ENCODE peak calls at places on chromosomes 3 and 15, in seven cellular contexts. One of them, this sample, is unnamed.

GRCh38 chr3:43707998-43708397 is 17.3 kb downstream of the ABHD5 start:
- DNase-seq in Ammon's horn: no peak
- DNase-seq in nucleus accumbens: no peak
- DNase-seq in progenitor cell of endocrine pancreas: no peak
- DNase-seq in esophagus muscularis mucosa: no peak
- DNase-seq in stimulated activated naive CD8-positive, alpha-beta T cell treated with anti-CD3 and anti-CD28 coated beads, Interleukin-15, Interleukin-2, amounts not matched to agents 100 U/mL and 50 U/mL, for 24 hours: no peak
- DNase-seq in psoas muscle: no peak
- DNase-seq in this sample: no peak

GRCh38 chr3:67382551-67382950 is 271.9 kb downstream of the SUCLG2 start:
- DNase-seq in nucleus accumbens: no peak
- DNase-seq in esophagus muscularis mucosa: no peak
- DNase-seq in Ammon's horn: no peak
- DNase-seq in progenitor cell of endocrine pancreas: no peak
- DNase-seq in stimulated activated naive CD8-positive, alpha-beta T cell treated with anti-CD3 and anti-CD28 coated beads, Interleukin-15, Interleukin-2, amounts not matched to agents 100 U/mL and 50 U/mL, for 24 hours: no peak
- DNase-seq in psoas muscle: no peak
- DNase-seq in this sample: no peak

GRCh38 chr15:73265536-73266153 is 103.1 kb downstream of the HCN4 start:
- DNase-seq in esophagus muscularis mucosa: no peak
- DNase-seq in stimulated activated naive CD8-positive, alpha-beta T cell treated with anti-CD3 and anti-CD28 coated beads, Interleukin-15, Interleukin-2, amounts not matched to agents 100 U/mL and 50 U/mL, for 24 hours: peak
- DNase-seq in progenitor cell of endocrine pancreas: peak
- DNase-seq in psoas muscle: peak
- DNase-seq in Ammon's horn: peak
- DNase-seq in nucleus accumbens: no peak
- DNase-seq in this sample: peak

GRCh38 chr3:114827495-114827894 is 319.6 kb downstream of the ZBTB20 start:
- DNase-seq in stimulated activated naive CD8-positive, alpha-beta T cell treated with anti-CD3 and anti-CD28 coated beads, Interleukin-15, Interleukin-2, amounts not matched to agents 100 U/mL and 50 U/mL, for 24 hours: no peak
- DNase-seq in nucleus accumbens: no peak
- DNase-seq in esophagus muscularis mucosa: no peak
- DNase-seq in progenitor cell of endocrine pancreas: no peak
- DNase-seq in psoas muscle: no peak
- DNase-seq in Ammon's horn: peak
- DNase-seq in this sample: peak

GRCh38 chr3:189936210-189936609 is 184.5 kb downstream of the P3H2 start:
- DNase-seq in esophagus muscularis mucosa: no peak
- DNase-seq in psoas muscle: no peak
- DNase-seq in progenitor cell of endocrine pancreas: no peak
- DNase-seq in stimulated activated naive CD8-positive, alpha-beta T cell treated with anti-CD3 and anti-CD28 coated beads, Interleukin-15, Interleukin-2, amounts not matched to agents 100 U/mL and 50 U/mL, for 24 hours: no peak
- DNase-seq in nucleus accumbens: no peak
- DNase-seq in Ammon's horn: no peak
- DNase-seq in this sample: no peak

GRCh38 chr3:21942328-21942727 is 191.3 kb upstream of the ZNF385D start:
- DNase-seq in psoas muscle: peak
- DNase-seq in Ammon's horn: no peak
- DNase-seq in progenitor cell of endocrine pancreas: no peak
- DNase-seq in esophagus muscularis mucosa: no peak
- DNase-seq in stimulated activated naive CD8-positive, alpha-beta T cell treated with anti-CD3 and anti-CD28 coated beads, Interleukin-15, Interleukin-2, amounts not matched to agents 100 U/mL and 50 U/mL, for 24 hours: no peak
- DNase-seq in nucleus accumbens: no peak
- DNase-seq in this sample: no peak

GRCh38 chr3:27607370-27607769 is 114.8 kb downstream of the EOMES start:
- DNase-seq in Ammon's horn: no peak
- DNase-seq in nucleus accumbens: no peak
- DNase-seq in psoas muscle: no peak
- DNase-seq in esophagus muscularis mucosa: no peak
- DNase-seq in stimulated activated naive CD8-positive, alpha-beta T cell treated with anti-CD3 and anti-CD28 coated beads, Interleukin-15, Interleukin-2, amounts not matched to agents 100 U/mL and 50 U/mL, for 24 hours: no peak
- DNase-seq in progenitor cell of endocrine pancreas: no peak
- DNase-seq in this sample: no peak

GRCh38 chr15:78726870-78727551 is 84.3 kb downstream of the ADAMTS7 start:
- DNase-seq in stimulated activated naive CD8-positive, alpha-beta T cell treated with anti-CD3 and anti-CD28 coated beads, Interleukin-15, Interleukin-2, amounts not matched to agents 100 U/mL and 50 U/mL, for 24 hours: peak
- DNase-seq in progenitor cell of endocrine pancreas: no peak
- DNase-seq in psoas muscle: no peak
- DNase-seq in nucleus accumbens: no peak
- DNase-seq in esophagus muscularis mucosa: no peak
- DNase-seq in Ammon's horn: no peak
- DNase-seq in this sample: no peak

GRCh38 chr3:80097674-80098073 is 329.9 kb upstream of the ROBO1 start:
- DNase-seq in Ammon's horn: no peak
- DNase-seq in nucleus accumbens: no peak
- DNase-seq in progenitor cell of endocrine pancreas: no peak
- DNase-seq in stimulated activated naive CD8-positive, alpha-beta T cell treated with anti-CD3 and anti-CD28 coated beads, Interleukin-15, Interleukin-2, amounts not matched to agents 100 U/mL and 50 U/mL, for 24 hours: no peak
- DNase-seq in psoas muscle: no peak
- DNase-seq in esophagus muscularis mucosa: no peak
- DNase-seq in this sample: no peak

GRCh38 chr15:80514071-80514780 is 110.0 kb downstream of the ARNT2 start:
- DNase-seq in Ammon's horn: no peak
- DNase-seq in nucleus accumbens: no peak
- DNase-seq in esophagus muscularis mucosa: peak
- DNase-seq in stimulated activated naive CD8-positive, alpha-beta T cell treated with anti-CD3 and anti-CD28 coated beads, Interleukin-15, Interleukin-2, amounts not matched to agents 100 U/mL and 50 U/mL, for 24 hours: no peak
- DNase-seq in psoas muscle: no peak
- DNase-seq in progenitor cell of endocrine pancreas: no peak
- DNase-seq in this sample: no peak

GRCh38 chr15:63888146-63888545 is 54.4 kb upstream of the HERC1 start:
- DNase-seq in progenitor cell of endocrine pancreas: no peak
- DNase-seq in esophagus muscularis mucosa: no peak
- DNase-seq in psoas muscle: no peak
- DNase-seq in nucleus accumbens: peak
- DNase-seq in stimulated activated naive CD8-positive, alpha-beta T cell treated with anti-CD3 and anti-CD28 coated beads, Interleukin-15, Interleukin-2, amounts not matched to agents 100 U/mL and 50 U/mL, for 24 hours: no peak
- DNase-seq in Ammon's horn: peak
- DNase-seq in this sample: peak

GRCh38 chr3:171809513-171810277 is 588 bp downstream of the PLD1 start:
- DNase-seq in nucleus accumbens: peak
- DNase-seq in progenitor cell of endocrine pancreas: no peak
- DNase-seq in stimulated activated naive CD8-positive, alpha-beta T cell treated with anti-CD3 and anti-CD28 coated beads, Interleukin-15, Interleukin-2, amounts not matched to agents 100 U/mL and 50 U/mL, for 24 hours: peak
- DNase-seq in Ammon's horn: peak
- DNase-seq in psoas muscle: peak
- DNase-seq in esophagus muscularis mucosa: peak
- DNase-seq in this sample: peak

GRCh38 chr3:32109256-32109655 is 2.8 kb downstream of the GPD1L start:
- DNase-seq in esophagus muscularis mucosa: peak
- DNase-seq in stimulated activated naive CD8-positive, alpha-beta T cell treated with anti-CD3 and anti-CD28 coated beads, Interleukin-15, Interleukin-2, amounts not matched to agents 100 U/mL and 50 U/mL, for 24 hours: no peak
- DNase-seq in Ammon's horn: peak
- DNase-seq in nucleus accumbens: peak
- DNase-seq in psoas muscle: peak
- DNase-seq in progenitor cell of endocrine pancreas: no peak
- DNase-seq in this sample: peak

GRCh38 chr3:157130138-157130880 is 29.6 kb downstream of the CCNL1 start:
- DNase-seq in progenitor cell of endocrine pancreas: peak
- DNase-seq in psoas muscle: peak
- DNase-seq in nucleus accumbens: no peak
- DNase-seq in Ammon's horn: peak
- DNase-seq in esophagus muscularis mucosa: no peak
- DNase-seq in stimulated activated naive CD8-positive, alpha-beta T cell treated with anti-CD3 and anti-CD28 coated beads, Interleukin-15, Interleukin-2, amounts not matched to agents 100 U/mL and 50 U/mL, for 24 hours: peak
- DNase-seq in this sample: peak

GRCh38 chr15:89326316-89326715 is 8.3 kb downstream of the POLG start:
- DNase-seq in psoas muscle: no peak
- DNase-seq in Ammon's horn: no peak
- DNase-seq in nucleus accumbens: no peak
- DNase-seq in stimulated activated naive CD8-positive, alpha-beta T cell treated with anti-CD3 and anti-CD28 coated beads, Interleukin-15, Interleukin-2, amounts not matched to agents 100 U/mL and 50 U/mL, for 24 hours: no peak
- DNase-seq in progenitor cell of endocrine pancreas: no peak
- DNase-seq in esophagus muscularis mucosa: no peak
- DNase-seq in this sample: no peak

GRCh38 chr3:110727056-110727455 is 344.6 kb upstream of the NECTIN3 start:
- DNase-seq in psoas muscle: no peak
- DNase-seq in esophagus muscularis mucosa: no peak
- DNase-seq in nucleus accumbens: no peak
- DNase-seq in Ammon's horn: no peak
- DNase-seq in progenitor cell of endocrine pancreas: no peak
- DNase-seq in stimulated activated naive CD8-positive, alpha-beta T cell treated with anti-CD3 and anti-CD28 coated beads, Interleukin-15, Interleukin-2, amounts not matched to agents 100 U/mL and 50 U/mL, for 24 hours: no peak
- DNase-seq in this sample: no peak

GRCh38 chr3:79162653-79163052 is 605.1 kb downstream of the ROBO1 start:
- DNase-seq in Ammon's horn: no peak
- DNase-seq in esophagus muscularis mucosa: no peak
- DNase-seq in psoas muscle: no peak
- DNase-seq in progenitor cell of endocrine pancreas: no peak
- DNase-seq in nucleus accumbens: no peak
- DNase-seq in stimulated activated naive CD8-positive, alpha-beta T cell treated with anti-CD3 and anti-CD28 coated beads, Interleukin-15, Interleukin-2, amounts not matched to agents 100 U/mL and 50 U/mL, for 24 hours: no peak
- DNase-seq in this sample: no peak

GRCh38 chr15:91116379-91117067 is 16.5 kb downstream of the SV2B start:
- DNase-seq in Ammon's horn: no peak
- DNase-seq in esophagus muscularis mucosa: no peak
- DNase-seq in nucleus accumbens: no peak
- DNase-seq in stimulated activated naive CD8-positive, alpha-beta T cell treated with anti-CD3 and anti-CD28 coated beads, Interleukin-15, Interleukin-2, amounts not matched to agents 100 U/mL and 50 U/mL, for 24 hours: no peak
- DNase-seq in psoas muscle: no peak
- DNase-seq in progenitor cell of endocrine pancreas: no peak
- DNase-seq in this sample: no peak

GRCh38 chr15:90419738-90420487 is 31.9 kb downstream of the IQGAP1 start:
- DNase-seq in esophagus muscularis mucosa: no peak
- DNase-seq in progenitor cell of endocrine pancreas: no peak
- DNase-seq in nucleus accumbens: no peak
- DNase-seq in psoas muscle: no peak
- DNase-seq in stimulated activated naive CD8-positive, alpha-beta T cell treated with anti-CD3 and anti-CD28 coated beads, Interleukin-15, Interleukin-2, amounts not matched to agents 100 U/mL and 50 U/mL, for 24 hours: peak
- DNase-seq in Ammon's horn: no peak
- DNase-seq in this sample: no peak

GRCh38 chr3:128054363-128054762 is 2.1 kb downstream of the SEC61A1 start:
- DNase-seq in nucleus accumbens: no peak
- DNase-seq in esophagus muscularis mucosa: no peak
- DNase-seq in progenitor cell of endocrine pancreas: no peak
- DNase-seq in Ammon's horn: no peak
- DNase-seq in psoas muscle: no peak
- DNase-seq in stimulated activated naive CD8-positive, alpha-beta T cell treated with anti-CD3 and anti-CD28 coated beads, Interleukin-15, Interleukin-2, amounts not matched to agents 100 U/mL and 50 U/mL, for 24 hours: no peak
- DNase-seq in this sample: no peak

GRCh38 chr3:8784676-8785435 is 15.4 kb upstream of the OXTR start:
- DNase-seq in Ammon's horn: peak
- DNase-seq in esophagus muscularis mucosa: no peak
- DNase-seq in progenitor cell of endocrine pancreas: no peak
- DNase-seq in nucleus accumbens: no peak
- DNase-seq in stimulated activated naive CD8-positive, alpha-beta T cell treated with anti-CD3 and anti-CD28 coated beads, Interleukin-15, Interleukin-2, amounts not matched to agents 100 U/mL and 50 U/mL, for 24 hours: no peak
- DNase-seq in psoas muscle: no peak
- DNase-seq in this sample: peak

GRCh38 chr3:81923038-81923437 is 161.6 kb upstream of the GBE1 start:
- DNase-seq in nucleus accumbens: no peak
- DNase-seq in stimulated activated naive CD8-positive, alpha-beta T cell treated with anti-CD3 and anti-CD28 coated beads, Interleukin-15, Interleukin-2, amounts not matched to agents 100 U/mL and 50 U/mL, for 24 hours: no peak
- DNase-seq in psoas muscle: no peak
- DNase-seq in Ammon's horn: no peak
- DNase-seq in esophagus muscularis mucosa: no peak
- DNase-seq in progenitor cell of endocrine pancreas: no peak
- DNase-seq in this sample: no peak

GRCh38 chr3:13687409-13687989 is 138.6 kb downstream of the FBLN2 start:
- DNase-seq in nucleus accumbens: no peak
- DNase-seq in psoas muscle: no peak
- DNase-seq in Ammon's horn: peak
- DNase-seq in progenitor cell of endocrine pancreas: no peak
- DNase-seq in stimulated activated naive CD8-positive, alpha-beta T cell treated with anti-CD3 and anti-CD28 coated beads, Interleukin-15, Interleukin-2, amounts not matched to agents 100 U/mL and 50 U/mL, for 24 hours: no peak
- DNase-seq in esophagus muscularis mucosa: no peak
- DNase-seq in this sample: peak

GRCh38 chr3:104359546-104359945 is 1007.2 kb upstream of the ALCAM start:
- DNase-seq in stimulated activated naive CD8-positive, alpha-beta T cell treated with anti-CD3 and anti-CD28 coated beads, Interleukin-15, Interleukin-2, amounts not matched to agents 100 U/mL and 50 U/mL, for 24 hours: no peak
- DNase-seq in Ammon's horn: no peak
- DNase-seq in esophagus muscularis mucosa: no peak
- DNase-seq in psoas muscle: no peak
- DNase-seq in progenitor cell of endocrine pancreas: no peak
- DNase-seq in nucleus accumbens: no peak
- DNase-seq in this sample: no peak

GRCh38 chr3:19074257-19074938 is 73.9 kb upstream of the KCNH8 start:
- DNase-seq in nucleus accumbens: no peak
- DNase-seq in progenitor cell of endocrine pancreas: no peak
- DNase-seq in psoas muscle: peak
- DNase-seq in stimulated activated naive CD8-positive, alpha-beta T cell treated with anti-CD3 and anti-CD28 coated beads, Interleukin-15, Interleukin-2, amounts not matched to agents 100 U/mL and 50 U/mL, for 24 hours: no peak
- DNase-seq in Ammon's horn: no peak
- DNase-seq in esophagus muscularis mucosa: no peak
- DNase-seq in this sample: no peak

GRCh38 chr3:4994144-4994730 is 15.0 kb downstream of the BHLHE40 start:
- DNase-seq in psoas muscle: no peak
- DNase-seq in esophagus muscularis mucosa: no peak
- DNase-seq in nucleus accumbens: no peak
- DNase-seq in progenitor cell of endocrine pancreas: no peak
- DNase-seq in stimulated activated naive CD8-positive, alpha-beta T cell treated with anti-CD3 and anti-CD28 coated beads, Interleukin-15, Interleukin-2, amounts not matched to agents 100 U/mL and 50 U/mL, for 24 hours: peak
- DNase-seq in Ammon's horn: no peak
- DNase-seq in this sample: no peak

GRCh38 chr15:74203914-74204431 is 1.4 kb upstream of the STRA6 start:
- DNase-seq in stimulated activated naive CD8-positive, alpha-beta T cell treated with anti-CD3 and anti-CD28 coated beads, Interleukin-15, Interleukin-2, amounts not matched to agents 100 U/mL and 50 U/mL, for 24 hours: no peak
- DNase-seq in esophagus muscularis mucosa: no peak
- DNase-seq in progenitor cell of endocrine pancreas: no peak
- DNase-seq in Ammon's horn: no peak
- DNase-seq in nucleus accumbens: no peak
- DNase-seq in psoas muscle: no peak
- DNase-seq in this sample: no peak

GRCh38 chr3:21717272-21717671 is 33.7 kb downstream of the ZNF385D start:
- DNase-seq in psoas muscle: no peak
- DNase-seq in esophagus muscularis mucosa: no peak
- DNase-seq in nucleus accumbens: no peak
- DNase-seq in progenitor cell of endocrine pancreas: no peak
- DNase-seq in stimulated activated naive CD8-positive, alpha-beta T cell treated with anti-CD3 and anti-CD28 coated beads, Interleukin-15, Interleukin-2, amounts not matched to agents 100 U/mL and 50 U/mL, for 24 hours: no peak
- DNase-seq in Ammon's horn: no peak
- DNase-seq in this sample: no peak